ENCODE peak calls at places on chromosomes 11 and 22, in six cellular contexts. One of them, this sample, is unnamed.

GRCh38 chr11:91231226-91231625 is 993.4 kb upstream of the FAT3 start:
- DNase-seq in HepG2: no peak
- DNase-seq in K562: no peak
- DNase-seq in GM12878: no peak
- DNase-seq in H1: no peak
- DNase-seq in WTC11: no peak
- DNase-seq in this sample: no peak

GRCh38 chr22:28395920-28396447 is 283.7 kb downstream of the TTC28 start:
- DNase-seq in K562: no peak
- DNase-seq in H1: no peak
- DNase-seq in GM12878: no peak
- DNase-seq in HepG2: peak; percentile 77
- DNase-seq in WTC11: no peak
- DNase-seq in this sample: no peak

GRCh38 chr22:38223289-38223960 is 21.6 kb downstream of the MAFF start:
- DNase-seq in WTC11: no peak
- DNase-seq in K562: no peak
- DNase-seq in H1: no peak
- DNase-seq in GM12878: no peak
- DNase-seq in HepG2: no peak
- DNase-seq in this sample: no peak

GRCh38 chr11:64792482-64792881 is 10.5 kb downstream of the MAP4K2 start:
- DNase-seq in GM12878: no peak
- DNase-seq in WTC11: no peak
- DNase-seq in H1: no peak
- DNase-seq in K562: no peak
- DNase-seq in HepG2: no peak
- DNase-seq in this sample: no peak

GRCh38 chr22:46105494-46106278 is 44.6 kb upstream of the PPARA start:
- DNase-seq in HepG2: peak; percentile 87
- DNase-seq in WTC11: no peak
- DNase-seq in K562: no peak
- DNase-seq in GM12878: no peak
- DNase-seq in H1: no peak
- DNase-seq in this sample: no peak

GRCh38 chr22:25475554-25476022 is 88.9 kb upstream of the GRK3 start:
- DNase-seq in WTC11: no peak
- DNase-seq in GM12878: no peak
- DNase-seq in H1: no peak
- DNase-seq in K562: no peak
- DNase-seq in HepG2: no peak
- DNase-seq in this sample: no peak

GRCh38 chr11:36233226-36233625 is 56.0 kb downstream of the COMMD9 start:
- DNase-seq in K562: no peak
- DNase-seq in WTC11: no peak
- DNase-seq in H1: no peak
- DNase-seq in HepG2: no peak
- DNase-seq in GM12878: no peak
- DNase-seq in this sample: no peak

GRCh38 chr22:46348099-46348695 is 12.7 kb downstream of the TRMU start:
- DNase-seq in WTC11: no peak
- DNase-seq in H1: no peak
- DNase-seq in GM12878: no peak
- DNase-seq in HepG2: no peak
- DNase-seq in K562: no peak
- DNase-seq in this sample: no peak

GRCh38 chr22:30224161-30224857 is 22.2 kb downstream of the LIF start:
- DNase-seq in GM12878: peak; percentile 27
- DNase-seq in K562: no peak
- DNase-seq in H1: no peak
- DNase-seq in HepG2: no peak
- DNase-seq in WTC11: no peak
- DNase-seq in this sample: peak; percentile 89

GRCh38 chr11:119488256-119488995 is 65.5 kb upstream of the THY1 start:
- DNase-seq in HepG2: no peak
- DNase-seq in K562: no peak
- DNase-seq in WTC11: peak; percentile 7
- DNase-seq in GM12878: no peak
- DNase-seq in H1: peak; percentile 38
- DNase-seq in this sample: no peak

GRCh38 chr22:42887523-42888507 is 30.7 kb upstream of the ARFGAP3 start:
- DNase-seq in WTC11: no peak
- DNase-seq in GM12878: no peak
- DNase-seq in H1: no peak
- DNase-seq in K562: no peak
- DNase-seq in HepG2: no peak
- DNase-seq in this sample: no peak

GRCh38 chr11:2378527-2379210 is 1.6 kb downstream of the CD81 start:
- DNase-seq in K562: no peak
- DNase-seq in GM12878: no peak
- DNase-seq in HepG2: no peak
- DNase-seq in WTC11: no peak
- DNase-seq in H1: no peak
- DNase-seq in this sample: no peak

GRCh38 chr22:37254206-37254866 is 10.3 kb upstream of the RAC2 start:
- DNase-seq in K562: no peak
- DNase-seq in HepG2: no peak
- DNase-seq in WTC11: no peak
- DNase-seq in GM12878: no peak
- DNase-seq in H1: no peak
- DNase-seq in this sample: no peak

GRCh38 chr11:95443386-95443785 is 212.4 kb upstream of the SESN3 start:
- DNase-seq in GM12878: peak; percentile 48
- DNase-seq in WTC11: no peak
- DNase-seq in H1: no peak
- DNase-seq in HepG2: peak; percentile 5
- DNase-seq in K562: peak; percentile 11
- DNase-seq in this sample: no peak

GRCh38 chr22:18976197-18976751 is 40.2 kb upstream of the PRODH start:
- DNase-seq in WTC11: no peak
- DNase-seq in HepG2: no peak
- DNase-seq in K562: no peak
- DNase-seq in H1: no peak
- DNase-seq in GM12878: no peak
- DNase-seq in this sample: no peak

GRCh38 chr11:105906517-105906916 is 115.5 kb downstream of the MSANTD4 start:
- DNase-seq in GM12878: no peak
- DNase-seq in WTC11: no peak
- DNase-seq in HepG2: no peak
- DNase-seq in K562: no peak
- DNase-seq in H1: no peak
- DNase-seq in this sample: no peak

GRCh38 chr11:105915036-105915435 is 107.0 kb downstream of the MSANTD4 start:
- DNase-seq in WTC11: no peak
- DNase-seq in HepG2: no peak
- DNase-seq in GM12878: no peak
- DNase-seq in K562: no peak
- DNase-seq in H1: no peak
- DNase-seq in this sample: no peak

GRCh38 chr11:105912666-105913065 is 109.4 kb downstream of the MSANTD4 start:
- DNase-seq in K562: no peak
- DNase-seq in WTC11: no peak
- DNase-seq in HepG2: no peak
- DNase-seq in H1: no peak
- DNase-seq in GM12878: no peak
- DNase-seq in this sample: no peak

GRCh38 chr11:105911454-105911853 is 110.6 kb downstream of the MSANTD4 start:
- DNase-seq in GM12878: no peak
- DNase-seq in H1: no peak
- DNase-seq in HepG2: no peak
- DNase-seq in WTC11: no peak
- DNase-seq in K562: no peak
- DNase-seq in this sample: no peak

DNA sequence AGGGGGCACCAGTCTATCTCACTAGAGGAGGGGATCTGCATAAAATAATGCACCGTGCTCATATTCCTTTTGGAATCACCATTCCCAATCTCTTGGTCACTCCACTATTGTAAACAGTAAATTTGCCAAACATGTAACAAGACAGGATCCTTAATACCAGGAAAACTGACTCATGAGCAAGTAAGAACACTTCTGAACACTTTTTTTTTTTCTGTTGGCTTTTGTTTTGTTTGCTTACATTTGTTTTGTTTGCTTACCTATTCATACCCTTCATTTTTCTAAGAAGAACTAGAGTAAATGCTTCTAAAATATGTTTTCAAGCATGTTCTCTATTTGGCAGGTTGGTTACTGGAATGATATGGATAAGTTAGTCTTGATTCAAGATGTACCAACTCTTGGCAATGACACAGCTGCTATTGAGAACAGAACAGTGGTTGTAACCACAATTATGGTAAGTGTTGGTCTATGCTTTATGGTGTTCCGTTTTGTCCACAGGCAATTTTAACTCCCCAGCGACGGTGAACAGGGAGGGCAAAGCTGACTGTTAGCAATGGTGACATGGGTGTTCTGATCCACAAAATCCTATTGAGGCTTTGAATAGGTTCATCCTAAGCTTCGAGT is 111.8 kb downstream of the MSANTD4 start:
- DNase-seq in HepG2: no peak
- DNase-seq in K562: no peak
- DNase-seq in H1: no peak
- DNase-seq in GM12878: no peak
- DNase-seq in WTC11: no peak
- DNase-seq in this sample: no peak
- TF ChIP-seq ATF3 in HepG2: no peak
- TF ChIP-seq ATF3 in K562: no peak
- TF ChIP-seq ATF3 in H1: no peak
- TF ChIP-seq ATF3 in GM12878: no peak
- TF ChIP-seq ATF3 in WTC11: no peak
- TF ChIP-seq ATF3 in this sample: no peak

DNA sequence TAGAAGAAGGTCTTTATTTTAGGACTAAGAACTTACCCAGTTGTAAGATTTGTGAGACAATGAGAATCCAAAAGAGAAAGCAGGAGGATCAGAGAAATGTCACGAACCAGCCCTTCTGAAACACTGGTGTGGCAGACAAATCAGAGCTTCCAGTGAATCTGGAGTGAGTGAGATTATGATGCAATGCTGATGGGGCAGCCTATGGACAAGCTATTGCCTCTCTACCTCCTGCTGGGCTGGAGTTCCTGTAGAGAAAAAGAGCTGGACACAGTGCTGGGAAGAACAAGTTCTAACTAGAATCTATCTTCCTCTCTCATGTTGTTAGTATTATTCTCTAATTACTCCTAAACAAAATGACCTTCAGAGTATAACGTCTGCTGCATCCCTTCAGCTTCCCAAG is 12.0 kb upstream of the ANO3 start:
- DNase-seq in H1: no peak
- DNase-seq in K562: no peak
- DNase-seq in WTC11: peak; percentile 22
- DNase-seq in HepG2: no peak
- DNase-seq in GM12878: no peak
- DNase-seq in this sample: no peak
- TF ChIP-seq ATF3 in H1: no peak
- TF ChIP-seq ATF3 in K562: no peak
- TF ChIP-seq ATF3 in WTC11: no peak
- TF ChIP-seq ATF3 in HepG2: no peak
- TF ChIP-seq ATF3 in GM12878: no peak
- TF ChIP-seq ATF3 in this sample: no peak

DNA sequence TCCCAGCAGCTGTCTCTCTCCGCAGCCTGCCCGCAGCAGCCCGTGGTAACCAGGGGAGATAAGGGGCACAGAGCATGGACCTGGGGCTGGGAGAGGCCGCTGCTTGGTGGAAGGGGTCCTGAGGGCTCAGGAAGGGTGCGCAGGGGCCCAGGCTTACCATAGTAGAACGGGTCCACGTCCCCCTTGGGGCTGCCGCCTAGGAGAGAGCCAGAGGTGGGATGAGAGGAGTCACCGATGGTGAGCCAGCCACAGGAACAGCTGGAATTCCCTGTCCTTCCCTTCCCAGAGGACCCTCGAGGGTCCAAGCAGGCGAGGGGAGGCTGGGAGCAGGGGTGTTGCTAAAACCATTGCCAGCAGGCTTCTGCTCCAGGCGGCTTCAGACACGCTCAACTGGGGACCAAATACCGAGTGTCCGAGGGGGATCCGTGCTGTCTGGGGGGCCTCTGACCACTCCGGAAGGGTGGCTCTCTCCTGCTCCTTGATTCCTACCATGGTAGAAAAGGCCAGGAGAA is 2.0 kb downstream of the FXYD2 start:
- DNase-seq in K562: no peak
- DNase-seq in GM12878: no peak
- DNase-seq in HepG2: no peak
- DNase-seq in H1: no peak
- DNase-seq in WTC11: no peak
- DNase-seq in this sample: no peak
- TF ChIP-seq ATF3 in K562: no peak
- TF ChIP-seq ATF3 in GM12878: no peak
- TF ChIP-seq ATF3 in HepG2: no peak
- TF ChIP-seq ATF3 in H1: no peak
- TF ChIP-seq ATF3 in WTC11: no peak
- TF ChIP-seq ATF3 in this sample: no peak

GRCh38 chr11:115618428-115618827 is 114.2 kb upstream of the CADM1 start:
- DNase-seq in WTC11: no peak
- DNase-seq in HepG2: no peak
- DNase-seq in GM12878: no peak
- DNase-seq in K562: no peak
- DNase-seq in H1: no peak
- DNase-seq in this sample: no peak
- TF ChIP-seq ATF3 in WTC11: no peak
- TF ChIP-seq ATF3 in HepG2: no peak
- TF ChIP-seq ATF3 in GM12878: no peak
- TF ChIP-seq ATF3 in K562: no peak
- TF ChIP-seq ATF3 in H1: no peak
- TF ChIP-seq ATF3 in this sample: no peak

DNA sequence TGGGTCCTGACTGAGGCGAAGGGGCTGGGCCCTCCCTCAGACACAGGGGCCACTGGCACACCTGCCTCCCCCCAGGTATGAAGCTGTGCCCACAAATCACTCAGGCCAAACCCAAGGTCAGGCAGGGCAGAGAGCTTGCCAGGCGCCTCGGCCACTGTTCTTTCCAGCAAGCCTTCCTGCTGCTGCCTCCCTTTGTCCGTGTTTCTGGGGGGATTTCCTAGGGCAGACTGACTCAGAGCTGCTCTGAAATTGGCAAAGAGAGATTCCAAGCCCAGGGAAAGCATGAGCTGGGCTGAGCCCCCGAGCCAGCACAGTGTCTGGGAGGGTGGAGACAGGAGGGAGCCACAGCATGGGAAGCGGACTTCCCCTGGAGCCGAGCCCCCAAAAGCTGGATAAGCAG is 33.2 kb downstream of the PPP2R1B start:
- DNase-seq in K562: no peak
- DNase-seq in HepG2: no peak
- DNase-seq in WTC11: no peak
- DNase-seq in H1: no peak
- DNase-seq in GM12878: no peak
- DNase-seq in this sample: no peak
- TF ChIP-seq ATF3 in K562: no peak
- TF ChIP-seq ATF3 in HepG2: no peak
- TF ChIP-seq ATF3 in WTC11: no peak
- TF ChIP-seq ATF3 in H1: no peak
- TF ChIP-seq ATF3 in GM12878: no peak
- TF ChIP-seq ATF3 in this sample: no peak

This sample was measured in HCT116.